ENCODE peak calls at places on chromosomes 3 and 15, in seven cellular contexts. One of them, this sample, is unnamed.

GRCh38 chr3:134409041-134409440 is 34.8 kb upstream of the AMOTL2 start:
- DNase-seq in hepatocyte: no peak
- DNase-seq in CD4-positive, alpha-beta T cell: no peak
- DNase-seq in activated B cell treated with CpG ODN at 0.5 μM for 24 hours: no peak
- DNase-seq in left ventricle myocardium inferior: no peak
- DNase-seq in LNCaP clone FGC: no peak
- DNase-seq in AG10803: no peak
- DNase-seq in this sample: no peak

GRCh38 chr3:17194116-17194515 is 309.4 kb downstream of the PLCL2 start:
- DNase-seq in CD4-positive, alpha-beta T cell: no peak
- DNase-seq in AG10803: no peak
- DNase-seq in left ventricle myocardium inferior: no peak
- DNase-seq in activated B cell treated with CpG ODN at 0.5 μM for 24 hours: no peak
- DNase-seq in LNCaP clone FGC: no peak
- DNase-seq in hepatocyte: no peak
- DNase-seq in this sample: no peak

GRCh38 chr3:127694467-127695215 is 21.9 kb downstream of the ABTB1 start:
- DNase-seq in left ventricle myocardium inferior: peak
- DNase-seq in activated B cell treated with CpG ODN at 0.5 μM for 24 hours: no peak
- DNase-seq in AG10803: peak
- DNase-seq in LNCaP clone FGC: peak
- DNase-seq in hepatocyte: no peak
- DNase-seq in CD4-positive, alpha-beta T cell: peak
- DNase-seq in this sample: peak

GRCh38 chr15:70023769-70024491 is 73.8 kb downstream of the TLE3 start:
- DNase-seq in AG10803: peak
- DNase-seq in activated B cell treated with CpG ODN at 0.5 μM for 24 hours: no peak
- DNase-seq in hepatocyte: no peak
- DNase-seq in LNCaP clone FGC: no peak
- DNase-seq in left ventricle myocardium inferior: peak
- DNase-seq in CD4-positive, alpha-beta T cell: no peak
- DNase-seq in this sample: peak

GRCh38 chr3:86381247-86381646 is 609.7 kb downstream of the VGLL3 start:
- DNase-seq in left ventricle myocardium inferior: no peak
- DNase-seq in CD4-positive, alpha-beta T cell: no peak
- DNase-seq in LNCaP clone FGC: no peak
- DNase-seq in hepatocyte: no peak
- DNase-seq in activated B cell treated with CpG ODN at 0.5 μM for 24 hours: no peak
- DNase-seq in AG10803: no peak
- DNase-seq in this sample: no peak

GRCh38 chr15:67723294-67724024 is 101.8 kb upstream of the SKOR1 start:
- DNase-seq in activated B cell treated with CpG ODN at 0.5 μM for 24 hours: no peak
- DNase-seq in left ventricle myocardium inferior: no peak
- DNase-seq in CD4-positive, alpha-beta T cell: no peak
- DNase-seq in LNCaP clone FGC: no peak
- DNase-seq in hepatocyte: no peak
- DNase-seq in AG10803: no peak
- DNase-seq in this sample: no peak

GRCh38 chr3:63343674-63344073 is 65.6 kb downstream of the SYNPR start:
- DNase-seq in CD4-positive, alpha-beta T cell: no peak
- DNase-seq in activated B cell treated with CpG ODN at 0.5 μM for 24 hours: no peak
- DNase-seq in LNCaP clone FGC: peak
- DNase-seq in AG10803: peak
- DNase-seq in left ventricle myocardium inferior: peak
- DNase-seq in hepatocyte: peak
- DNase-seq in this sample: peak

GRCh38 chr15:79863886-79864285 is 32.9 kb downstream of the MTHFS start:
- DNase-seq in AG10803: peak
- DNase-seq in left ventricle myocardium inferior: no peak
- DNase-seq in hepatocyte: no peak
- DNase-seq in activated B cell treated with CpG ODN at 0.5 μM for 24 hours: no peak
- DNase-seq in CD4-positive, alpha-beta T cell: no peak
- DNase-seq in LNCaP clone FGC: no peak
- DNase-seq in this sample: peak

GRCh38 chr3:114764056-114764492 is 383.0 kb downstream of the ZBTB20 start:
- DNase-seq in AG10803: peak
- DNase-seq in activated B cell treated with CpG ODN at 0.5 μM for 24 hours: no peak
- DNase-seq in hepatocyte: no peak
- DNase-seq in LNCaP clone FGC: no peak
- DNase-seq in left ventricle myocardium inferior: no peak
- DNase-seq in CD4-positive, alpha-beta T cell: no peak
- DNase-seq in this sample: peak

GRCh38 chr15:44289352-44289790 is 852 bp downstream of the GOLM2 start:
- DNase-seq in CD4-positive, alpha-beta T cell: no peak
- DNase-seq in activated B cell treated with CpG ODN at 0.5 μM for 24 hours: no peak
- DNase-seq in hepatocyte: peak
- DNase-seq in left ventricle myocardium inferior: no peak
- DNase-seq in LNCaP clone FGC: no peak
- DNase-seq in AG10803: peak
- DNase-seq in this sample: peak

GRCh38 chr3:53668872-53669271 is 174.5 kb downstream of the CACNA1D start:
- DNase-seq in CD4-positive, alpha-beta T cell: no peak
- DNase-seq in hepatocyte: no peak
- DNase-seq in LNCaP clone FGC: no peak
- DNase-seq in AG10803: peak
- DNase-seq in activated B cell treated with CpG ODN at 0.5 μM for 24 hours: no peak
- DNase-seq in left ventricle myocardium inferior: no peak
- DNase-seq in this sample: no peak

GRCh38 chr3:25448750-25449684 is 21.0 kb downstream of the RARB start:
- DNase-seq in CD4-positive, alpha-beta T cell: no peak
- DNase-seq in hepatocyte: peak
- DNase-seq in activated B cell treated with CpG ODN at 0.5 μM for 24 hours: no peak
- DNase-seq in AG10803: peak
- DNase-seq in LNCaP clone FGC: no peak
- DNase-seq in left ventricle myocardium inferior: peak
- DNase-seq in this sample: peak

GRCh38 chr3:183699238-183699947 is 1.8 kb downstream of the YEATS2 start:
- DNase-seq in CD4-positive, alpha-beta T cell: no peak
- DNase-seq in LNCaP clone FGC: no peak
- DNase-seq in activated B cell treated with CpG ODN at 0.5 μM for 24 hours: no peak
- DNase-seq in left ventricle myocardium inferior: no peak
- DNase-seq in AG10803: no peak
- DNase-seq in hepatocyte: peak
- DNase-seq in this sample: no peak

GRCh38 chr3:156509209-156510174 is 45.4 kb downstream of the SSR3 start:
- DNase-seq in AG10803: peak
- DNase-seq in LNCaP clone FGC: peak
- DNase-seq in activated B cell treated with CpG ODN at 0.5 μM for 24 hours: no peak
- DNase-seq in hepatocyte: peak
- DNase-seq in left ventricle myocardium inferior: no peak
- DNase-seq in CD4-positive, alpha-beta T cell: no peak
- DNase-seq in this sample: peak

GRCh38 chr3:42529463-42529862 is 27.0 kb downstream of the VIPR1 start:
- DNase-seq in hepatocyte: no peak
- DNase-seq in left ventricle myocardium inferior: no peak
- DNase-seq in activated B cell treated with CpG ODN at 0.5 μM for 24 hours: no peak
- DNase-seq in AG10803: no peak
- DNase-seq in LNCaP clone FGC: no peak
- DNase-seq in CD4-positive, alpha-beta T cell: peak
- DNase-seq in this sample: no peak

GRCh38 chr15:45858491-45858890 is 223.7 kb downstream of the SQOR start:
- DNase-seq in CD4-positive, alpha-beta T cell: no peak
- DNase-seq in AG10803: no peak
- DNase-seq in LNCaP clone FGC: no peak
- DNase-seq in hepatocyte: no peak
- DNase-seq in left ventricle myocardium inferior: no peak
- DNase-seq in activated B cell treated with CpG ODN at 0.5 μM for 24 hours: no peak
- DNase-seq in this sample: no peak

GRCh38 chr3:128503164-128503651 is 10.2 kb upstream of the GATA2 start:
- DNase-seq in left ventricle myocardium inferior: no peak
- DNase-seq in hepatocyte: no peak
- DNase-seq in activated B cell treated with CpG ODN at 0.5 μM for 24 hours: no peak
- DNase-seq in LNCaP clone FGC: no peak
- DNase-seq in AG10803: no peak
- DNase-seq in CD4-positive, alpha-beta T cell: no peak
- DNase-seq in this sample: no peak

GRCh38 chr15:64197425-64197824 is 34.6 kb upstream of the PPIB start:
- DNase-seq in AG10803: peak
- DNase-seq in left ventricle myocardium inferior: no peak
- DNase-seq in LNCaP clone FGC: no peak
- DNase-seq in activated B cell treated with CpG ODN at 0.5 μM for 24 hours: no peak
- DNase-seq in CD4-positive, alpha-beta T cell: no peak
- DNase-seq in hepatocyte: no peak
- DNase-seq in this sample: no peak

GRCh38 chr15:68420186-68420684 is 11.7 kb downstream of the ITGA11 start:
- DNase-seq in left ventricle myocardium inferior: no peak
- DNase-seq in AG10803: no peak
- DNase-seq in hepatocyte: peak
- DNase-seq in CD4-positive, alpha-beta T cell: no peak
- DNase-seq in LNCaP clone FGC: no peak
- DNase-seq in activated B cell treated with CpG ODN at 0.5 μM for 24 hours: peak
- DNase-seq in this sample: no peak

GRCh38 chr3:23648326-23648964 is 157.3 kb upstream of the UBE2E1 start:
- DNase-seq in CD4-positive, alpha-beta T cell: no peak
- DNase-seq in left ventricle myocardium inferior: no peak
- DNase-seq in LNCaP clone FGC: no peak
- DNase-seq in hepatocyte: no peak
- DNase-seq in AG10803: peak
- DNase-seq in activated B cell treated with CpG ODN at 0.5 μM for 24 hours: no peak
- DNase-seq in this sample: peak

GRCh38 chr3:149657796-149658443 is at the start of gene WWTR1:
- DNase-seq in left ventricle myocardium inferior: peak
- DNase-seq in AG10803: peak
- DNase-seq in hepatocyte: peak
- DNase-seq in activated B cell treated with CpG ODN at 0.5 μM for 24 hours: peak
- DNase-seq in CD4-positive, alpha-beta T cell: peak
- DNase-seq in LNCaP clone FGC: no peak
- DNase-seq in this sample: peak

GRCh38 chr15:40500584-40501330 is 30.0 kb downstream of the CHST14 start:
- DNase-seq in CD4-positive, alpha-beta T cell: no peak
- DNase-seq in AG10803: peak
- DNase-seq in hepatocyte: no peak
- DNase-seq in LNCaP clone FGC: no peak
- DNase-seq in left ventricle myocardium inferior: no peak
- DNase-seq in activated B cell treated with CpG ODN at 0.5 μM for 24 hours: no peak
- DNase-seq in this sample: peak

GRCh38 chr3:14113964-14114667 is 10.6 kb downstream of the CHCHD4 start:
- DNase-seq in activated B cell treated with CpG ODN at 0.5 μM for 24 hours: no peak
- DNase-seq in left ventricle myocardium inferior: no peak
- DNase-seq in LNCaP clone FGC: no peak
- DNase-seq in AG10803: no peak
- DNase-seq in hepatocyte: peak
- DNase-seq in CD4-positive, alpha-beta T cell: no peak
- DNase-seq in this sample: no peak
- TF ChIP-seq CTCF in activated B cell treated with CpG ODN at 0.5 μM for 24 hours: no peak
- TF ChIP-seq CTCF in left ventricle myocardium inferior: peak
- TF ChIP-seq CTCF in LNCaP clone FGC: peak
- TF ChIP-seq CTCF in AG10803: peak
- TF ChIP-seq CTCF in hepatocyte: peak
- TF ChIP-seq CTCF in CD4-positive, alpha-beta T cell: no peak
- TF ChIP-seq CTCF in this sample: peak

DNA sequence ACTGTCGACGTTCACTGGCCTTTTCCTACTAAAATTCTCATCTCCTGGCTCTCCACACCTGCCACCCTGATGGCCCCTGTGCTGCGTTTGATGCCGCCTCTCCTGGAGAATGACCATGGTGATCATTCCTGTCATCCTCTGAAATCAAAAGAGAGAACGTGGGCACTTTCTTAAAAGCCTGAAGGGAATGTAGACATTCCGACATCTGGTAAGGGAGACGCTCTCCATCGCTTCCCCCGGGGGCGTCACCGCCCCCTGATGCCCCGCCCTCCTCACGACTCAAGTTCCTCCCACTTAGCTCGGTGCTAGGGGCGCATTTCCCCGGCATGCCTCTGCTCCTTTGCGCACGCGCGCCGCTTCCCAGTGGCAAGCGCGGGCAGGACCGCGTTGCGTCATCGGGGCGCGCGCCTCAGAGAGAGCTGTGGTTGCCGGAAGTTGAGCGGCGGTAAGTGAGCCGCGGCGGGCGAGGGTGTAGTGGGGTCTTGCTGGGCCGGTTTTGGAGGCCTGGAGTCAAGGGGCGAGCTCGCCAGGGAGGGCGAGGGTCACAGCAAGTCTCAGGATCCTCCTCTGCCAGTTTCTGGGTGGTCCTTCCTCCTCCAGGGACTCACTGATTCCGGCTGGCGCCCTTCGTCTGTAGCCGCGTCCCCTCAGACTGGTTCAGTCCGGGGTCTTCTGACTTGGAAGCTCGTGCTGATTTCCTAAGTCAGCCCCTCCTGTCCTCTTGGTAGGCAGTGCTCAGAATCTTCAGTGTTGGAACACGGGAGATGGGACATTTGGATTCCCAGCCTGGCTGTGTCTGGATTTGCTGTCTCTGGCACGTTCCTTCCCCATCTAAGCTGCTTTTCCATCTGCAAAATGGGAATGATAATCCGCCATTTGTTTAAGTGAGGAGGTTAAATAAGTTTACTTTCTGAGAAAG is at the start of gene ATG7:
- DNase-seq in hepatocyte: peak
- DNase-seq in LNCaP clone FGC: peak
- DNase-seq in CD4-positive, alpha-beta T cell: peak
- DNase-seq in activated B cell treated with CpG ODN at 0.5 μM for 24 hours: peak
- DNase-seq in AG10803: peak
- DNase-seq in left ventricle myocardium inferior: peak
- DNase-seq in this sample: peak
- TF ChIP-seq CTCF in hepatocyte: no peak
- TF ChIP-seq CTCF in LNCaP clone FGC: no peak
- TF ChIP-seq CTCF in CD4-positive, alpha-beta T cell: no peak
- TF ChIP-seq CTCF in activated B cell treated with CpG ODN at 0.5 μM for 24 hours: no peak
- TF ChIP-seq CTCF in AG10803: no peak
- TF ChIP-seq CTCF in left ventricle myocardium inferior: peak
- TF ChIP-seq CTCF in this sample: no peak

GRCh38 chr15:73338606-73339388 is 30.0 kb downstream of the HCN4 start:
- DNase-seq in left ventricle myocardium inferior: no peak
- DNase-seq in activated B cell treated with CpG ODN at 0.5 μM for 24 hours: no peak
- DNase-seq in hepatocyte: no peak
- DNase-seq in AG10803: no peak
- DNase-seq in CD4-positive, alpha-beta T cell: no peak
- DNase-seq in LNCaP clone FGC: no peak
- DNase-seq in this sample: no peak

GRCh38 chr15:73340502-73341192 is 28.1 kb downstream of the HCN4 start:
- DNase-seq in CD4-positive, alpha-beta T cell: no peak
- DNase-seq in LNCaP clone FGC: no peak
- DNase-seq in AG10803: no peak
- DNase-seq in left ventricle myocardium inferior: no peak
- DNase-seq in activated B cell treated with CpG ODN at 0.5 μM for 24 hours: no peak
- DNase-seq in hepatocyte: no peak
- DNase-seq in this sample: no peak

GRCh38 chr15:73336756-73337155 is 32.0 kb downstream of the HCN4 start:
- DNase-seq in hepatocyte: no peak
- DNase-seq in LNCaP clone FGC: no peak
- DNase-seq in left ventricle myocardium inferior: no peak
- DNase-seq in AG10803: no peak
- DNase-seq in CD4-positive, alpha-beta T cell: no peak
- DNase-seq in activated B cell treated with CpG ODN at 0.5 μM for 24 hours: no peak
- DNase-seq in this sample: no peak

GRCh38 chr15:73335471-73335870 is 33.3 kb downstream of the HCN4 start:
- DNase-seq in AG10803: no peak
- DNase-seq in hepatocyte: no peak
- DNase-seq in left ventricle myocardium inferior: no peak
- DNase-seq in LNCaP clone FGC: no peak
- DNase-seq in activated B cell treated with CpG ODN at 0.5 μM for 24 hours: no peak
- DNase-seq in CD4-positive, alpha-beta T cell: no peak
- DNase-seq in this sample: no peak

GRCh38 chr15:73338058-73338457 is 30.7 kb downstream of the HCN4 start:
- DNase-seq in hepatocyte: no peak
- DNase-seq in left ventricle myocardium inferior: no peak
- DNase-seq in AG10803: no peak
- DNase-seq in CD4-positive, alpha-beta T cell: no peak
- DNase-seq in LNCaP clone FGC: no peak
- DNase-seq in activated B cell treated with CpG ODN at 0.5 μM for 24 hours: no peak
- DNase-seq in this sample: no peak
- TF ChIP-seq CTCF in hepatocyte: no peak
- TF ChIP-seq CTCF in left ventricle myocardium inferior: no peak
- TF ChIP-seq CTCF in AG10803: no peak
- TF ChIP-seq CTCF in CD4-positive, alpha-beta T cell: no peak
- TF ChIP-seq CTCF in LNCaP clone FGC: no peak
- TF ChIP-seq CTCF in activated B cell treated with CpG ODN at 0.5 μM for 24 hours: no peak
- TF ChIP-seq CTCF in this sample: no peak

GRCh38 chr15:24761704-24762302 is 86.2 kb downstream of the NPAP1 start:
- DNase-seq in CD4-positive, alpha-beta T cell: no peak
- DNase-seq in hepatocyte: no peak
- DNase-seq in AG10803: peak
- DNase-seq in left ventricle myocardium inferior: no peak
- DNase-seq in LNCaP clone FGC: no peak
- DNase-seq in activated B cell treated with CpG ODN at 0.5 μM for 24 hours: no peak
- DNase-seq in this sample: peak
- TF ChIP-seq CTCF in CD4-positive, alpha-beta T cell: peak
- TF ChIP-seq CTCF in hepatocyte: peak
- TF ChIP-seq CTCF in AG10803: peak
- TF ChIP-seq CTCF in left ventricle myocardium inferior: peak
- TF ChIP-seq CTCF in LNCaP clone FGC: peak
- TF ChIP-seq CTCF in activated B cell treated with CpG ODN at 0.5 μM for 24 hours: no peak
- TF ChIP-seq CTCF in this sample: no peak